ENCODE peak calls at places on chromosome X, in six cellular contexts. X is ELR, S is breast epithelium, A is immature natural killer cell, M is SHP77, D is HFF-Myc. Y is an unnamed sample.

GRCh38 chrX:37796805-37797204 is 16.9 kb downstream of the CYBB start:
- DNase-seq in X (no peak), S (no peak), A (no peak), M (no peak), D (no peak), Y (no peak)

GRCh38 chrX:35445912-35446311 is 352.2 kb upstream of the MAGEB16 start:
- DNase-seq in X (no peak), S (no peak), A (no peak), M (no peak), D (no peak), Y (no peak)

GRCh38 chrX:20221902-20222301 is 44.8 kb downstream of the RPS6KA3 start:
- DNase-seq in X (no peak), S (no peak), A (no peak), M (no peak), D (no peak), Y (peak)

GRCh38 chrX:2707334-2707760 is 16.3 kb downstream of the CD99 start:
- DNase-seq in X (peak), S (peak), A (peak), M (no peak), D (peak), Y (peak)

GRCh38 chrX:107710617-107711391 is 64.8 kb downstream of the TSC22D3 start:
- DNase-seq in X (peak), S (peak), A (peak), M (no peak), D (peak), Y (peak)

GRCh38 chrX:13840121-13840520 is 23.2 kb upstream of the GPM6B start:
- DNase-seq in X (no peak), S (no peak), A (no peak), M (no peak), D (no peak), Y (no peak)

GRCh38 chrX:108186811-108187210 is 95.2 kb downstream of the ATG4A start:
- DNase-seq in X (peak), S (no peak), A (no peak), M (no peak), D (peak), Y (peak)

GRCh38 chrX:11755724-11756123 is 2.3 kb upstream of the MSL3 start:
- DNase-seq in X (no peak), S (no peak), A (no peak), M (no peak), D (no peak), Y (no peak)

GRCh38 chrX:7261672-7262332 is 113.8 kb upstream of the PUDP start:
- DNase-seq in X (no peak), S (no peak), A (no peak), M (no peak), D (no peak), Y (no peak)